ENCODE peak calls at places on chromosomes 7 and 10, in eight cellular contexts. Q is activated CD8-positive, alpha-beta memory T cell treated with anti-CD3 and anti-CD28 coated beads, Interleukin-2, amount 50 U/mL, for 4 hours; U is stimulated activated CD8-positive, alpha-beta memory T cell treated with anti-CD3 and anti-CD28 coated beads, Interleukin-2, amount 100 ng/mL, for 1 hour; W is psoas muscle; V is NCI-H1694; C is activated CD4-positive, alpha-beta T cell treated with anti-CD3 and anti-CD28 coated beads, Interleukin-2, amount 10 ng/mL, durations not matched to agents 7 days and 5 days; O is EH; G is ELR. N is an unnamed sample.

GRCh38 chr7:134792968-134793367 is 13.5 kb downstream of the CALD1 start:
- DNase-seq in O (peak), G (peak), U (no peak), W (peak), V (no peak), Q (no peak), C (no peak), N (no peak)

GRCh38 chr10:56317603-56318002 is 43.5 kb downstream of the ZWINT start:
- DNase-seq in U (no peak), V (no peak), Q (no peak), C (no peak), G (no peak), O (no peak), W (no peak), N (no peak)

GRCh38 chr7:10418985-10419384 is 554.7 kb upstream of the PHF14 start:
- DNase-seq in W (no peak), C (no peak), O (no peak), V (no peak), Q (no peak), U (no peak), G (no peak), N (no peak)

GRCh38 chr7:27173412-27174076 is 576 bp downstream of the HOXA10 start:
- DNase-seq in C (no peak), Q (peak), G (peak), U (no peak), O (peak), V (no peak), W (peak), N (peak)

GRCh38 chr10:37733822-37734221 is 123.6 kb downstream of the ZNF248 start:
- DNase-seq in O (no peak), G (no peak), C (no peak), W (no peak), V (no peak), Q (no peak), U (no peak), N (no peak)

GRCh38 chr10:86287422-86287793 is 79.2 kb downstream of the GRID1 start:
- DNase-seq in Q (no peak), V (no peak), O (no peak), G (no peak), U (no peak), W (no peak), C (no peak), N (no peak)

GRCh38 chr10:95861401-95861800 is 46.4 kb upstream of the CC2D2B start:
- DNase-seq in O (no peak), V (no peak), U (no peak), C (no peak), W (no peak), G (no peak), Q (no peak), N (no peak)

GRCh38 chr7:106655703-106656498 is 5.1 kb downstream of the CCDC71L start:
- DNase-seq in U (no peak), O (no peak), Q (no peak), C (no peak), G (no peak), W (no peak), V (no peak), N (no peak)

GRCh38 chr10:35598379-35598778 is 6.8 kb upstream of the GJD4 start:
- DNase-seq in W (no peak), Q (no peak), C (no peak), V (no peak), O (no peak), U (no peak), G (peak), N (no peak)

GRCh38 chr7:136966825-136967224 is 98.4 kb downstream of the CHRM2 start:
- DNase-seq in C (no peak), W (no peak), O (no peak), G (no peak), V (no peak), U (no peak), Q (no peak), N (no peak)

GRCh38 chr7:150388709-150389531 is 9.8 kb downstream of the ZNF775 start:
- DNase-seq in V (peak), U (no peak), W (peak), O (no peak), G (no peak), Q (no peak), C (no peak), N (peak)

GRCh38 chr7:107207459-107207858 is 38.7 kb downstream of the HBP1 start:
- DNase-seq in U (no peak), G (no peak), Q (no peak), C (no peak), W (no peak), V (no peak), O (no peak), N (no peak)

GRCh38 chr10:44384601-44385422 is at the start of gene CXCL12:
- DNase-seq in W (peak), G (peak), U (no peak), Q (no peak), O (peak), C (no peak), V (no peak), N (peak)

GRCh38 chr10:110153396-110153795 is 54.0 kb upstream of the MXI1 start:
- DNase-seq in W (no peak), U (no peak), O (no peak), Q (no peak), G (no peak), V (no peak), C (no peak), N (no peak)

GRCh38 chr7:4888161-4888560 is 4.6 kb upstream of the RADIL start:
- DNase-seq in U (no peak), O (no peak), W (no peak), G (no peak), V (no peak), Q (no peak), C (no peak), N (no peak)

GRCh38 chr7:130669051-130669700 is 628 bp upstream of the COPG2 start:
- DNase-seq in Q (no peak), W (no peak), O (no peak), G (no peak), V (no peak), C (no peak), U (no peak), N (no peak)

GRCh38 chr7:17209101-17209500 is 89.4 kb upstream of the AHR start:
- DNase-seq in Q (no peak), O (no peak), U (no peak), C (no peak), W (no peak), G (no peak), V (no peak), N (no peak)

GRCh38 chr7:99617187-99617781 is 538 bp downstream of the ZSCAN25 start:
- DNase-seq in C (no peak), U (no peak), V (no peak), G (no peak), O (no peak), W (no peak), Q (no peak), N (no peak)

GRCh38 chr10:48568546-48568945 is 36.3 kb downstream of the ARHGAP22 start:
- DNase-seq in V (no peak), Q (no peak), U (no peak), W (no peak), G (no peak), C (no peak), O (no peak), N (no peak)

GRCh38 chr7:1466524-1467271 is 7.4 kb upstream of the MICALL2 start:
- DNase-seq in U (no peak), V (no peak), W (peak), O (peak), C (no peak), Q (no peak), G (peak), N (peak)

GRCh38 chr10:124029559-124029958 is 63.8 kb downstream of the CHST15 start:
- DNase-seq in V (no peak), Q (no peak), U (no peak), W (no peak), G (no peak), O (no peak), C (no peak), N (no peak)

GRCh38 chr7:132160525-132161230 is 415.6 kb downstream of the PLXNA4 start:
- DNase-seq in U (no peak), C (no peak), V (no peak), G (no peak), O (no peak), W (no peak), Q (no peak), N (no peak)

GRCh38 chr10:98309366-98310355 is 41.7 kb upstream of the LOXL4 start:
- DNase-seq in U (no peak), Q (no peak), O (peak), C (peak), G (peak), W (peak), V (peak), N (peak)

GRCh38 chr7:51020944-51021343 is 238.2 kb upstream of the GRB10 start:
- DNase-seq in Q (no peak), O (no peak), W (no peak), U (no peak), V (no peak), G (no peak), C (no peak), N (no peak)

GRCh38 chr7:131620673-131621609 is 64.5 kb upstream of the PODXL start:
- DNase-seq in V (no peak), W (no peak), O (peak), U (no peak), G (no peak), C (no peak), Q (no peak), N (no peak)

N was measured in left colon.